ENCODE peak calls at places on chromosomes 13 and 19, in four cellular contexts. U is H1, C is HepG2, H is GM12878. Y is an unnamed sample.
A peak's percentile ranks its signal among the peaks of the same experiment; 100 is the strongest.

GRCh38 chr13:37621811-37622361 is 23.3 kb upstream of the POSTN start:
- DNase-seq in C (no peak), H (no peak), U (no peak), Y (no peak)

GRCh38 chr13:104553156-104553555 is 1486.9 kb upstream of the SLC10A2 start:
- DNase-seq in C (no peak), U (no peak), H (no peak), Y (no peak)

GRCh38 chr19:42149447-42150202 is 17.4 kb upstream of the POU2F2 start:
- DNase-seq in C (no peak), U (no peak), H (no peak), Y (no peak)

GRCh38 chr19:4015705-4016402 is 8.3 kb downstream of the PIAS4 start:
- DNase-seq in U (no peak), H (no peak), C (no peak), Y (no peak)

GRCh38 chr19:7292950-7293794 is 1.0 kb downstream of the INSR start:
- DNase-seq in H (no peak), U (peak; percentile 61), C (peak; percentile 21), Y (no peak)

GRCh38 chr19:4957981-4958380 is 10.9 kb upstream of the KDM4B start:
- DNase-seq in U (no peak), H (no peak), C (no peak), Y (no peak)

GRCh38 chr13:40776681-40777165 is 5.7 kb upstream of the MRPS31 start:
- DNase-seq in H (no peak), C (no peak), U (no peak), Y (no peak)

GRCh38 chr19:17021793-17022590 is 4.6 kb downstream of the CPAMD8 start:
- DNase-seq in C (peak; percentile 11), U (no peak), H (no peak), Y (no peak)

GRCh38 chr19:8639821-8640401 is 9.5 kb downstream of the NFILZ start:
- DNase-seq in C (no peak), U (no peak), H (no peak), Y (peak; percentile 3)

GRCh38 chr19:13838943-13839192 is 38.1 kb upstream of the NANOS3 start:
- DNase-seq in U (no peak), H (no peak), C (no peak), Y (peak; percentile 62)

GRCh38 chr19:33064778-33065550 is at the start of gene RHPN2:
- DNase-seq in C (peak; percentile 43), H (no peak), U (peak; percentile 82), Y (peak; percentile 96)

GRCh38 chr13:30998548-30999140 is 66.2 kb downstream of the TEX26 start:
- DNase-seq in U (no peak), H (no peak), C (no peak), Y (no peak)

GRCh38 chr19:48713041-48713863 is 6.3 kb downstream of the MAMSTR start:
- DNase-seq in C (no peak), H (no peak), U (peak; percentile 77), Y (peak; percentile 65)

DNA sequence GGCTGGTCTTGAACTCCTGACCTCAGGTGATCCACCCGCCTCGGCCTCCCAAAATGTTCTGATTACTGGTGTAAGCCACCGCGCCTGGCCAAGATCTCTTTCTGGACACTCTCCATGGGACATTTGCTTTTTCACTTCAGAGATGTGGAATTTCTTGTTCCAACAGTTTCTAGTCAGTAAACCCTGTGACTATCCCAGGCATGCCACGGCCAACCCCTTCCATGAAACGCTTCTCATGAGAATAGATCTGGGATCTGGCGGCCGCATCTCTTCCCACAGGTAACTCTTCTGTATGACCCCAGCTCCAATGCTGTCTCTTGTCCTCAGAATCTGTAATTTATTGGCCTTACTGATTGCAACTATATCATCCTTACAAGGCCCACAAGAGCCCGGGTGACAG is 16.2 kb downstream of the PLPP2 start:
- DNase-seq in C (no peak), H (no peak), U (no peak), Y (no peak)
- TF ChIP-seq KDM1A in C (no peak), H (no peak), U (no peak), Y (no peak)

DNA sequence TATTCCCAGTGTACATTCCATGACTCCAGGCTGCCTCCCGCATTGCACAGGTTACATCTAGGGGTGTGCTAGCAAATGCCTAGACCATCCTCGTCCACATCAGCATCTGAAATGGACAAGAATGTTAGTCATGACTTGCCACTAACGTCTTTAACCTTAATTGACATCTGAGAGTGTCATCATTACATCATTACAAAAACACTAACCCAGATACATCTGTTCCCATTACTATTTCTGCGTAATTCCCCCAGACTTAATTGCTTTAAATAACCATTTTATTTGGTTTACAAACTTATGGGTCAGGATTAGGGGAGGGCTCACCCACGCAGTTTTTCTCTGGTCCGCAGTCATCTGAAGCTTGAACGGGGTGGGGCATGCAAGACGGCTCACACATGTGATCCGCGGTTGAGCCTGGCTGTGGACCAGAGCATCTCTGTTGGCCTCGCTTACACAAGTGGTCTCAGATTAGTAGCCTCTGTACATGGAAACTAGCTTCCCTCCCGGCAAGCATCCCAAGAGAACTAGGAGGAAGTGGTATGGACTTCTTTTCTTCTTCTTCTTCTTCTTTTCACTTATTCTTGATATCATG is 15.9 kb downstream of the KL start:
- DNase-seq in H (no peak), C (no peak), U (no peak), Y (no peak)
- H2AFZ ChIP-seq in H (no peak overlapping the region), C (no peak overlapping the region), U (no peak overlapping the region), Y (no peak overlapping the region)

DNA sequence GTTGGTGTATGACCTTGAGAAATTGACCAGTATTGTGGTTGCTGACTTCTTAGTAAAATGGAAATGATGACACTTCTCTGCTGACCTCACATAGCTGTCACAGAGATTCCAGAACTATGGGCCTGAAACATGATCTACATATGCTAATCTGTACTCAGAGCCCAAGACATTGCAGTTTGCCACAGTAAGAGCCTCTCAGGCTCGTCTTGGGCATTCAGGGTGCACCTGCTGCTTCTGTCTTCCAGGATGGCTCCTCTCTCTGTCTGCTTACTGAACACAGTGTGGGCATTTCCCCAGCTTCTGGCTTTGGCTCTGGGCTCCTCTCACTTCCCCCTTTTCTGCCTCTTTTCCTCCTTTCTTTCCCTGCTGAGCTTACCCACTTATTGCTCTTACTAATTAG is 22.3 kb upstream of the SLC46A3 start:
- DNase-seq in C (no peak), H (no peak), U (no peak), Y (no peak)
- TF ChIP-seq KDM1A in C (no peak), H (no peak), U (no peak), Y (no peak)

DNA sequence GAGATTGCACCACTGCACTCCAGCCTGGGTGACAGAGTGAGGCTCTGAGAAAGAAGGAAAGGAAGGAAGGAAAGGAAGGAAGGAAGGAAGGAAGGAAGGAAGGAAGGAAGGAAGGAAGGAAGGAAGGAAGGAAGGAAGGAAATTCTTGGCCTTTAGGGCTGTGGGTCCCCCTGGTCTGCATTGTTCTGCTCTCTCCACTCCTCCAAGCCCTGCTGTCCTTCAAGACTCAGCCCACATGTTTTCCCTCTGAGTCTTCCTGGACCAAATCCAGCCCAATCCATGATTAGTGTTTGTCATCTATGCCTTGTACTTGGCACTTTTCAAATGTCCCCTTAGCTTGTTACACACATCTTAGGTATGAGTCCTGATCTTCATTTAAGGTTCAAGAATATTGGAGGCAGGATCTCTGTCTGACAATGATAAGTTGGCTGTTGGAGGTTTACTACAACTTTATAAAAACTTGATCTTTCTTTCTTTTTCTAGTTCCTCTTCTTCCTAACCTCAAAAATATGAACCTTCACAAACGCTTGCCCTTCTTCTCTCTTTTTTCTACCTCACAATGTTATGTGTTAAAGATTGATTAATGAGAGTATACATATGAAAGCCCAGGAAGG is 48.9 kb upstream of the INTS6 start:
- DNase-seq in U (no peak), C (no peak), H (no peak), Y (no peak)
- H2AFZ ChIP-seq in U (no peak overlapping the region), C (no peak overlapping the region), H (peak overlapping the region; percentile 5), Y (no peak overlapping the region)

GRCh38 chr13:45101327-45102018 is 18.8 kb upstream of the GTF2F2 start:
- DNase-seq in H (no peak), C (no peak), U (no peak), Y (no peak)

GRCh38 chr13:45105895-45106294 is 14.4 kb upstream of the GTF2F2 start:
- DNase-seq in H (no peak), C (no peak), U (no peak), Y (no peak)

GRCh38 chr13:45100855-45101254 is 19.5 kb upstream of the GTF2F2 start:
- DNase-seq in U (no peak), H (no peak), C (no peak), Y (no peak)

GRCh38 chr13:45104294-45104693 is 16.0 kb upstream of the GTF2F2 start:
- DNase-seq in C (no peak), U (no peak), H (no peak), Y (no peak)

DNA sequence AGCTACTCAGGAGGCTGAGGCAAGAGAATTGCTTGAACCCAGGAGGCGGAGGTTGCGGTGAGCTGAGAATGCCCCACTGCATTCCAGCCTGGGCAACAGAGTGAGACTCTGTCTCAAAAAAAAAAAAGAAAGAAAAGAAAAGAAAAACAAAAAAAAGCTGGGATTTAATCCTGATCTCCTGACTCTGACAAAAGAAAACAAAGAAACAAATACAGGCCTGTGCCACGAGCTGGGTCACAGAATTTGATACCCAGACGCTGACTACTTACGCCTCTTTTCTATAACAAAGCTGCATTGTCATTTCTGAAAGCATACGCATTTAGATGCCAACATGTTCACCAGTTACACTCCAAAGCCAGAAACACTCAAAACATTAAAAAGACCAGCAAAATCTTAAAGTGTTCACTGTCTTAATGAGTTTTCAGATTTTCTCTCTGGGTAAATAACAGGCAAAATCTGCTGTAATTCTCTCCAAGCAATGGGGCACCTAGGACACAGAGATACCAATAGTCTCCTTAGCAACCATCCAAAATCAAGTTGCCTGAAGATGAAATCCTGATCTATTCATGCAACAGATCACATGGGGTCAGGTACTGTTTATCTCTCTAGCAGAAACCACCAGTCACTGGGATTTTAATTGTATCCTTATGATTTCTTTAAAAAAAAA is 18.0 kb upstream of the GTF2F2 start:
- DNase-seq in C (no peak), U (no peak), H (no peak), Y (no peak)
- TF ChIP-seq KDM1A in C (no peak), U (no peak), H (no peak), Y (no peak)

GRCh38 chr13:94658926-94659649 is 53.3 kb downstream of the SOX21 start:
- DNase-seq in U (no peak), C (no peak), H (no peak), Y (peak; percentile 44)

GRCh38 chr13:94656766-94657165 is 55.1 kb downstream of the GPR180 start:
- DNase-seq in C (no peak), H (peak; percentile 12), U (no peak), Y (peak; percentile 54)

GRCh38 chr13:94661396-94661795 is 50.9 kb downstream of the SOX21 start:
- DNase-seq in H (no peak), C (no peak), U (no peak), Y (no peak)

GRCh38 chr13:94660695-94661324 is 51.5 kb downstream of the SOX21 start:
- DNase-seq in H (no peak), U (no peak), C (no peak), Y (peak; percentile 34)

GRCh38 chr13:94657167-94657566 is 55.2 kb downstream of the SOX21 start:
- DNase-seq in C (no peak), U (no peak), H (no peak), Y (no peak)
- H2AFZ ChIP-seq in C (no peak overlapping the region), U (no peak overlapping the region), H (no peak overlapping the region), Y (peak overlapping the region; percentile 49)

DNA sequence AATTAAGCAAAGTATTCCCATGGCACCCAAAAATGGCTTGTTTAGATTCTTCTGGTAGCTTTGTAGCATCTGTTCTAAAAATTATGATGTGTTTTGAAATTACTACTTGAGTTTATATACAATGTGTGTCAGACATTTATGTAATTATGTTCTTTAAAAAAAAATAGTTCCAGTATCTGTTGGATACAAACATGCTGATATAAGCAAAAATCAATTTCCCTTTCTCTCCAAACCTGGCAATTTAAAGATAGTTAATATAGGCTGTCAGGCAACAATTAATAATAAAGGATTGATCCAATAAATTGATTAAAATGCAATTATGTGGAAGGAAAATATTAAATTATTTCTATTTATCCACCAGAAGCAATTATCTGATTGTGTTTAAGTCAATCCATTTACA is 41.7 kb downstream of the OXGR1 start:
- DNase-seq in C (no peak), H (no peak), U (no peak), Y (no peak)
- TF ChIP-seq KDM1A in C (no peak), H (no peak), U (no peak), Y (no peak)

GRCh38 chr13:19864339-19865309 is 1.2 kb upstream of the ZMYM5 start:
- DNase-seq in H (no peak), U (peak; percentile 83), C (no peak), Y (peak; percentile 37)
- H2AFZ ChIP-seq in H (peak overlapping the region; percentile 80), U (no peak overlapping the region), C (no peak overlapping the region), Y (peak overlapping the region; percentile 89)